ENCODE peak calls at places on chromosomes 6 and 20, in five cellular contexts. One of them, this sample, is unnamed.

GRCh38 chr20:52294106-52294628 is 102.6 kb upstream of the ZFP64 start:
- DNase-seq in CD8-positive, alpha-beta T cell: no peak
- DNase-seq in HCT116: no peak
- DNase-seq in HFFc6: no peak
- DNase-seq in breast epithelium: no peak
- DNase-seq in this sample: no peak

GRCh38 chr20:40687384-40688128 is 1.5 kb downstream of the MAFB start:
- DNase-seq in CD8-positive, alpha-beta T cell: no peak
- DNase-seq in HCT116: no peak
- DNase-seq in HFFc6: no peak
- DNase-seq in breast epithelium: peak
- DNase-seq in this sample: no peak

GRCh38 chr6:41570270-41570615 is 24.1 kb downstream of the FOXP4 start:
- DNase-seq in CD8-positive, alpha-beta T cell: no peak
- DNase-seq in HCT116: no peak
- DNase-seq in HFFc6: no peak
- DNase-seq in breast epithelium: no peak
- DNase-seq in this sample: no peak

GRCh38 chr20:63635431-63636141 is 8.7 kb upstream of the GMEB2 start:
- DNase-seq in CD8-positive, alpha-beta T cell: peak
- DNase-seq in HCT116: no peak
- DNase-seq in HFFc6: no peak
- DNase-seq in breast epithelium: no peak
- DNase-seq in this sample: no peak

GRCh38 chr6:37109714-37110454 is 60.1 kb upstream of the PIM1 start:
- DNase-seq in CD8-positive, alpha-beta T cell: no peak
- DNase-seq in HCT116: no peak
- DNase-seq in HFFc6: no peak
- DNase-seq in breast epithelium: no peak
- DNase-seq in this sample: no peak

GRCh38 chr6:157747395-157747794 is 75.7 kb upstream of the SNX9 start:
- DNase-seq in CD8-positive, alpha-beta T cell: no peak
- DNase-seq in HCT116: no peak
- DNase-seq in HFFc6: no peak
- DNase-seq in breast epithelium: no peak
- DNase-seq in this sample: no peak

GRCh38 chr20:46174469-46175126 is 56.5 kb downstream of the CD40 start:
- DNase-seq in CD8-positive, alpha-beta T cell: peak
- DNase-seq in HCT116: peak
- DNase-seq in HFFc6: no peak
- DNase-seq in breast epithelium: peak
- DNase-seq in this sample: peak

GRCh38 chr6:48071833-48072232 is 39.2 kb downstream of the PTCHD4 start:
- DNase-seq in CD8-positive, alpha-beta T cell: no peak
- DNase-seq in HCT116: no peak
- DNase-seq in HFFc6: no peak
- DNase-seq in breast epithelium: no peak
- DNase-seq in this sample: no peak

GRCh38 chr6:111767752-111768430 is 105.4 kb downstream of the FYN start:
- DNase-seq in CD8-positive, alpha-beta T cell: no peak
- DNase-seq in HCT116: no peak
- DNase-seq in HFFc6: no peak
- DNase-seq in breast epithelium: no peak
- DNase-seq in this sample: no peak

GRCh38 chr6:21278078-21278790 is 315.3 kb upstream of the SOX4 start:
- DNase-seq in CD8-positive, alpha-beta T cell: no peak
- DNase-seq in HCT116: no peak
- DNase-seq in HFFc6: no peak
- DNase-seq in breast epithelium: no peak
- DNase-seq in this sample: no peak

GRCh38 chr6:9999806-10000205 is 415.1 kb downstream of the TFAP2A start:
- DNase-seq in CD8-positive, alpha-beta T cell: no peak
- DNase-seq in HCT116: no peak
- DNase-seq in HFFc6: peak
- DNase-seq in breast epithelium: no peak
- DNase-seq in this sample: no peak

GRCh38 chr6:169109381-169109780 is 144.3 kb downstream of the THBS2 start:
- DNase-seq in CD8-positive, alpha-beta T cell: no peak
- DNase-seq in HCT116: no peak
- DNase-seq in HFFc6: no peak
- DNase-seq in breast epithelium: no peak
- DNase-seq in this sample: no peak

GRCh38 chr6:98627129-98627775 is 207.1 kb upstream of the POU3F2 start:
- DNase-seq in CD8-positive, alpha-beta T cell: no peak
- DNase-seq in HCT116: no peak
- DNase-seq in HFFc6: no peak
- DNase-seq in breast epithelium: no peak
- DNase-seq in this sample: no peak

GRCh38 chr20:18176318-18176785 is 38.7 kb downstream of the KAT14 start:
- DNase-seq in CD8-positive, alpha-beta T cell: no peak
- DNase-seq in HCT116: no peak
- DNase-seq in HFFc6: no peak
- DNase-seq in breast epithelium: no peak
- DNase-seq in this sample: no peak

GRCh38 chr6:35025241-35026188 is 115.6 kb downstream of the TCP11 start:
- DNase-seq in CD8-positive, alpha-beta T cell: no peak
- DNase-seq in HCT116: no peak
- DNase-seq in HFFc6: no peak
- DNase-seq in breast epithelium: no peak
- DNase-seq in this sample: no peak

GRCh38 chr6:105212587-105212986 is 32.8 kb upstream of the POPDC3 start:
- DNase-seq in CD8-positive, alpha-beta T cell: no peak
- DNase-seq in HCT116: no peak
- DNase-seq in HFFc6: no peak
- DNase-seq in breast epithelium: no peak
- DNase-seq in this sample: peak

GRCh38 chr20:49790077-49790798 is 22.4 kb upstream of the SLC9A8 start:
- DNase-seq in CD8-positive, alpha-beta T cell: no peak
- DNase-seq in HCT116: no peak
- DNase-seq in HFFc6: peak
- DNase-seq in breast epithelium: no peak
- DNase-seq in this sample: no peak

GRCh38 chr6:42411431-42411830 is 40.3 kb downstream of the TRERF1 start:
- DNase-seq in CD8-positive, alpha-beta T cell: peak
- DNase-seq in HCT116: no peak
- DNase-seq in HFFc6: no peak
- DNase-seq in breast epithelium: no peak
- DNase-seq in this sample: no peak

GRCh38 chr6:150043501-150044412 is 18.4 kb upstream of the RAET1L start:
- DNase-seq in CD8-positive, alpha-beta T cell: no peak
- DNase-seq in HCT116: no peak
- DNase-seq in HFFc6: no peak
- DNase-seq in breast epithelium: no peak
- DNase-seq in this sample: no peak

GRCh38 chr20:8924539-8924938 is 144.3 kb upstream of the PLCB4 start:
- DNase-seq in CD8-positive, alpha-beta T cell: no peak
- DNase-seq in HCT116: no peak
- DNase-seq in HFFc6: no peak
- DNase-seq in breast epithelium: no peak
- DNase-seq in this sample: no peak

GRCh38 chr20:3674995-3675900 is 6.6 kb downstream of the ADAM33 start:
- DNase-seq in CD8-positive, alpha-beta T cell: no peak
- DNase-seq in HCT116: no peak
- DNase-seq in HFFc6: no peak
- DNase-seq in breast epithelium: no peak
- DNase-seq in this sample: no peak

GRCh38 chr6:141667580-141668309 is 465.0 kb upstream of the GJE1 start:
- DNase-seq in CD8-positive, alpha-beta T cell: no peak
- DNase-seq in HCT116: no peak
- DNase-seq in HFFc6: peak
- DNase-seq in breast epithelium: no peak
- DNase-seq in this sample: no peak

GRCh38 chr6:2147737-2148448 is 97.5 kb downstream of the GMDS start:
- DNase-seq in CD8-positive, alpha-beta T cell: no peak
- DNase-seq in HCT116: no peak
- DNase-seq in HFFc6: peak
- DNase-seq in breast epithelium: no peak
- DNase-seq in this sample: no peak

GRCh38 chr6:160933256-160933655 is 58.3 kb upstream of the MAP3K4 start:
- DNase-seq in CD8-positive, alpha-beta T cell: no peak
- DNase-seq in HCT116: no peak
- DNase-seq in HFFc6: no peak
- DNase-seq in breast epithelium: no peak
- DNase-seq in this sample: no peak

GRCh38 chr6:7440476-7440875 is 50.9 kb downstream of the RIOK1 start:
- DNase-seq in CD8-positive, alpha-beta T cell: no peak
- DNase-seq in HCT116: no peak
- DNase-seq in HFFc6: peak
- DNase-seq in breast epithelium: no peak
- DNase-seq in this sample: no peak

GRCh38 chr6:89483111-89483720 is 50.3 kb downstream of the ANKRD6 start:
- DNase-seq in CD8-positive, alpha-beta T cell: no peak
- DNase-seq in HCT116: no peak
- DNase-seq in HFFc6: no peak
- DNase-seq in breast epithelium: no peak
- DNase-seq in this sample: no peak

GRCh38 chr6:56023829-56024228 is 148.4 kb upstream of the BMP5 start:
- DNase-seq in CD8-positive, alpha-beta T cell: no peak
- DNase-seq in HCT116: no peak
- DNase-seq in HFFc6: no peak
- DNase-seq in breast epithelium: no peak
- DNase-seq in this sample: no peak

GRCh38 chr6:37052027-37052628 is 46.7 kb downstream of the FGD2 start:
- DNase-seq in CD8-positive, alpha-beta T cell: no peak
- DNase-seq in HCT116: no peak
- DNase-seq in HFFc6: no peak
- DNase-seq in breast epithelium: no peak
- DNase-seq in this sample: peak

GRCh38 chr20:43590036-43590391 is 723 bp upstream of the IFT52 start:
- DNase-seq in CD8-positive, alpha-beta T cell: no peak
- DNase-seq in HCT116: no peak
- DNase-seq in HFFc6: no peak
- DNase-seq in breast epithelium: no peak
- DNase-seq in this sample: peak

GRCh38 chr6:128417698-128418097 is 102.7 kb downstream of the PTPRK start:
- DNase-seq in CD8-positive, alpha-beta T cell: no peak
- DNase-seq in HCT116: no peak
- DNase-seq in HFFc6: no peak
- DNase-seq in breast epithelium: no peak
- DNase-seq in this sample: no peak

GRCh38 chr6:31068738-31069340 is 43.5 kb downstream of the C6orf15 start:
- DNase-seq in CD8-positive, alpha-beta T cell: peak
- DNase-seq in HCT116: peak
- DNase-seq in HFFc6: peak
- DNase-seq in breast epithelium: peak
- DNase-seq in this sample: peak

GRCh38 chr6:42805297-42805861 is 23.5 kb downstream of the BICRAL start:
- DNase-seq in CD8-positive, alpha-beta T cell: no peak
- DNase-seq in HCT116: no peak
- DNase-seq in HFFc6: no peak
- DNase-seq in breast epithelium: no peak
- DNase-seq in this sample: no peak

GRCh38 chr20:37856932-37857660 is 45.8 kb upstream of the VSTM2L start:
- DNase-seq in CD8-positive, alpha-beta T cell: no peak
- DNase-seq in HCT116: no peak
- DNase-seq in HFFc6: peak
- DNase-seq in breast epithelium: no peak
- DNase-seq in this sample: peak

GRCh38 chr6:119116712-119117281 is 38.3 kb upstream of the FAM184A start:
- DNase-seq in CD8-positive, alpha-beta T cell: no peak
- DNase-seq in HCT116: no peak
- DNase-seq in HFFc6: no peak
- DNase-seq in breast epithelium: no peak
- DNase-seq in this sample: no peak
- TF ChIP-seq CTCF in CD8-positive, alpha-beta T cell: peak
- TF ChIP-seq CTCF in HCT116: peak
- TF ChIP-seq CTCF in HFFc6: peak
- TF ChIP-seq CTCF in breast epithelium: no peak
- TF ChIP-seq CTCF in this sample: no peak

GRCh38 chr6:131199568-131200272 is 64.5 kb downstream of the AKAP7 start:
- DNase-seq in CD8-positive, alpha-beta T cell: peak
- DNase-seq in HCT116: peak
- DNase-seq in HFFc6: peak
- DNase-seq in breast epithelium: no peak
- DNase-seq in this sample: peak
- TF ChIP-seq CTCF in CD8-positive, alpha-beta T cell: peak
- TF ChIP-seq CTCF in HCT116: peak
- TF ChIP-seq CTCF in HFFc6: peak
- TF ChIP-seq CTCF in breast epithelium: no peak
- TF ChIP-seq CTCF in this sample: peak

DNA sequence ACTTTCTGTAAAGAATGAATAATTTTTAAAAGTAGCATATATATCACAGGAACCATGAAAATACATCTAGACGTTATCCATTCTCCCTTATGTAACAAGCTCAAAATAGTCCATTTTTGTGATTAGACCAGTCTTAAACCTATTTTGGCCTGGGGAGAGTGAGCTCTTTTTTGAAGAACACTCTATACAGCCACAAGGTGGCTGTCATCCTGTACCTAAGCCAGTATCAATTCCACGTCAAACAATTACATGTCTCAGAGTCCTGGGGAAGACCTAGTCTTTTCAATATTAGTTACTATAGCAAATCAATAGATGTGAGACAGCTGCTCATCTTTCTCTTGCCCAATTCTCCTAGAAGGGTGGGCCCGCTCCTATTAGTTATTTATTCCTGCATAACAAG is 28.4 kb downstream of the FBXO5 start:
- DNase-seq in CD8-positive, alpha-beta T cell: no peak
- DNase-seq in HCT116: no peak
- DNase-seq in HFFc6: no peak
- DNase-seq in breast epithelium: no peak
- DNase-seq in this sample: peak
- TF ChIP-seq CTCF in CD8-positive, alpha-beta T cell: no peak
- TF ChIP-seq CTCF in HCT116: peak
- TF ChIP-seq CTCF in HFFc6: peak
- TF ChIP-seq CTCF in breast epithelium: no peak
- TF ChIP-seq CTCF in this sample: peak

GRCh38 chr6:166737231-166737630 is 110.2 kb upstream of the RPS6KA2 start:
- DNase-seq in CD8-positive, alpha-beta T cell: no peak
- DNase-seq in HCT116: peak
- DNase-seq in HFFc6: no peak
- DNase-seq in breast epithelium: no peak
- DNase-seq in this sample: no peak

GRCh38 chr6:166736606-166737005 is 109.6 kb upstream of the RPS6KA2 start:
- DNase-seq in CD8-positive, alpha-beta T cell: no peak
- DNase-seq in HCT116: peak
- DNase-seq in HFFc6: peak
- DNase-seq in breast epithelium: no peak
- DNase-seq in this sample: no peak

GRCh38 chr6:166738361-166738760 is 111.3 kb upstream of the RPS6KA2 start:
- DNase-seq in CD8-positive, alpha-beta T cell: no peak
- DNase-seq in HCT116: no peak
- DNase-seq in HFFc6: no peak
- DNase-seq in breast epithelium: no peak
- DNase-seq in this sample: no peak

GRCh38 chr6:166729658-166730057 is 102.6 kb upstream of the RPS6KA2 start:
- DNase-seq in CD8-positive, alpha-beta T cell: peak
- DNase-seq in HCT116: no peak
- DNase-seq in HFFc6: no peak
- DNase-seq in breast epithelium: no peak
- DNase-seq in this sample: no peak

DNA sequence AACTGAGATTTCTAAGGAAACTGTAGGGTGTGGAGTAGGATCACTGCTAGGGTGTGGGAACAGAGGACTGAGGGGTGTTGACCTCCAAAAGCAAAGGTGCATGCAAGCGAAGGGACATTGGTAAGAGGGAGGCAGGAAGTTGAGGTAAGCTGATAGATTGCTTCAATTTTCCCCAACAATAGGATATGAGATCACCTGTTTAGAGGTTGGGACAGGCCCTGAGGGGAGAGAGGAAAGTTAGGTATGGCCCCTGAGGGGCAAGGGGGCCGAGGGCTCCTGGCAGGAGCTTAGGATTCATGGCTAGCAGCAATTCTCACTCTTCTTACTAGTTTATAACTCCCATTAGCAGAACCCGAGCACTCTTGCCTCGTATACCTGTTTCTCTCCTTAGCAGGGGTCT is 106.8 kb upstream of the RPS6KA2 start:
- DNase-seq in CD8-positive, alpha-beta T cell: no peak
- DNase-seq in HCT116: no peak
- DNase-seq in HFFc6: no peak
- DNase-seq in breast epithelium: no peak
- DNase-seq in this sample: no peak
- TF ChIP-seq CTCF in CD8-positive, alpha-beta T cell: no peak
- TF ChIP-seq CTCF in HCT116: no peak
- TF ChIP-seq CTCF in HFFc6: no peak
- TF ChIP-seq CTCF in breast epithelium: no peak
- TF ChIP-seq CTCF in this sample: no peak

This sample was measured in GM13976.